ENCODE peak calls at places on chromosomes 7 and 10, in five cellular contexts. One of them, this sample, is unnamed.

GRCh38 chr10:5565205-5565545 is 40.4 kb downstream of the CALML3 start:
- DNase-seq in HepG2: no peak
- DNase-seq in K562: no peak
- DNase-seq in GM12878: no peak
- DNase-seq in H1: no peak
- DNase-seq in this sample: no peak

GRCh38 chr10:119274519-119275045 is 67.2 kb downstream of the GRK5 start:
- DNase-seq in HepG2: no peak
- DNase-seq in K562: no peak
- DNase-seq in GM12878: no peak
- DNase-seq in H1: no peak
- DNase-seq in this sample: no peak

GRCh38 chr7:25075459-25075858 is 49.6 kb downstream of the CYCS start:
- DNase-seq in H1: no peak
- DNase-seq in GM12878: no peak
- DNase-seq in HepG2: no peak
- DNase-seq in K562: peak
- DNase-seq in this sample: peak

GRCh38 chr7:138886501-138886917 is 88.5 kb upstream of the ATP6V0A4 start:
- DNase-seq in K562: peak
- DNase-seq in H1: no peak
- DNase-seq in GM12878: peak
- DNase-seq in HepG2: peak
- DNase-seq in this sample: peak

GRCh38 chr10:94403034-94403822 is 887 bp downstream of the TBC1D12 start:
- DNase-seq in GM12878: peak
- DNase-seq in K562: peak
- DNase-seq in H1: no peak
- DNase-seq in HepG2: peak
- DNase-seq in this sample: peak

GRCh38 chr7:143979359-143979758 is 20.8 kb upstream of the OR6B1 start:
- DNase-seq in GM12878: no peak
- DNase-seq in HepG2: peak
- DNase-seq in K562: no peak
- DNase-seq in H1: no peak
- DNase-seq in this sample: peak

GRCh38 chr7:45598697-45599520 is 24.7 kb downstream of the ADCY1 start:
- DNase-seq in GM12878: no peak
- DNase-seq in HepG2: no peak
- DNase-seq in K562: no peak
- DNase-seq in H1: no peak
- DNase-seq in this sample: no peak

GRCh38 chr10:90592903-90593302 is 264.9 kb downstream of the HTR7 start:
- DNase-seq in GM12878: peak
- DNase-seq in HepG2: peak
- DNase-seq in H1: peak
- DNase-seq in K562: no peak
- DNase-seq in this sample: peak

GRCh38 chr7:64997164-64997908 is 6.5 kb upstream of the ZNF117 start:
- DNase-seq in H1: no peak
- DNase-seq in HepG2: no peak
- DNase-seq in GM12878: no peak
- DNase-seq in K562: no peak
- DNase-seq in this sample: no peak

GRCh38 chr7:151694828-151695580 is 175.3 kb upstream of the RHEB start:
- DNase-seq in GM12878: no peak
- DNase-seq in HepG2: peak
- DNase-seq in K562: no peak
- DNase-seq in H1: no peak
- DNase-seq in this sample: no peak

GRCh38 chr10:118956253-118957140 is 73.0 kb upstream of the NANOS1 start:
- DNase-seq in K562: no peak
- DNase-seq in GM12878: no peak
- DNase-seq in HepG2: no peak
- DNase-seq in H1: no peak
- DNase-seq in this sample: no peak

GRCh38 chr7:93148135-93148534 is at the start of gene SAMD9L:
- DNase-seq in H1: no peak
- DNase-seq in K562: no peak
- DNase-seq in HepG2: no peak
- DNase-seq in GM12878: no peak
- DNase-seq in this sample: peak

GRCh38 chr10:43436291-43437140 is at the start of gene ZNF487:
- DNase-seq in GM12878: no peak
- DNase-seq in HepG2: peak
- DNase-seq in K562: peak
- DNase-seq in H1: peak
- DNase-seq in this sample: peak

GRCh38 chr10:110034596-110034995 is 26.8 kb downstream of the ADD3 start:
- DNase-seq in H1: no peak
- DNase-seq in HepG2: no peak
- DNase-seq in GM12878: no peak
- DNase-seq in K562: no peak
- DNase-seq in this sample: peak

GRCh38 chr10:12631787-12632562 is 282.6 kb downstream of the CAMK1D start:
- DNase-seq in GM12878: no peak
- DNase-seq in K562: no peak
- DNase-seq in H1: no peak
- DNase-seq in HepG2: peak
- DNase-seq in this sample: no peak

GRCh38 chr10:116106611-116107010 is 166.4 kb downstream of the GFRA1 start:
- DNase-seq in K562: no peak
- DNase-seq in GM12878: no peak
- DNase-seq in HepG2: no peak
- DNase-seq in H1: no peak
- DNase-seq in this sample: no peak

GRCh38 chr7:137753067-137753466 is 93.7 kb downstream of the DGKI start:
- DNase-seq in HepG2: no peak
- DNase-seq in GM12878: no peak
- DNase-seq in K562: no peak
- DNase-seq in H1: no peak
- DNase-seq in this sample: no peak

GRCh38 chr10:23914641-23915040 is 294.3 kb upstream of the KIAA1217 start:
- DNase-seq in K562: no peak
- DNase-seq in HepG2: no peak
- DNase-seq in H1: no peak
- DNase-seq in GM12878: no peak
- DNase-seq in this sample: no peak

DNA sequence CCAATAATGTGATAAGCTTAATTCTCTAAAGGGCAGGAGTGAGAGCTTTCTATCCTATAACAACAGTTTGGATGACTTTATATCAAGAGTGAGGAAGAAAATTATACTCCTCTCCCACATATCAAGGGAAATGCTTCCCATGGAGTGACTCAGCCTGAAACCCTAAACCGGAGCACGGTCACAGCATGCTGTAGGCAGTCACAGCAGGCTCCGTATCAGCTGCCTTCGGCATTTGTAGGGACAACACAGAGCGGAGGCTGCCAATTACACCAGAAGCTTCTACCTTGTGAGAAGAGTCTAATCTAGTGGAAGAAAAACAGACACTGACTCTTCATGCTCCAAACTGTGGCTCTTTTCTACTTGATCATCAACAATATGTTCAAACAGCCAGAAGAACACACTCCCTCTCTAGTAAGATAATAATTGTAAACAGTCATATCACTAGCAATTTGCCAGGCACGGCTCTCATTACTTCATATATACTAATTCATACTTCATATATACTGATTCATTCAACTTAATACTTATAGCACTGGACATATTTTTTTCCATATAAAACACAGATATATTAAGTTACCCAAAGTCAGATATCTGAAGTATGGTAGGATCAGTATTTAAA is 65.9 kb downstream of the DGKB start:
- DNase-seq in H1: peak
- DNase-seq in HepG2: no peak
- DNase-seq in K562: no peak
- DNase-seq in GM12878: no peak
- DNase-seq in this sample: peak
- TF ChIP-seq RAD21 in H1: no peak
- TF ChIP-seq RAD21 in HepG2: no peak
- TF ChIP-seq RAD21 in K562: no peak
- TF ChIP-seq RAD21 in GM12878: no peak
- TF ChIP-seq RAD21 in this sample: no peak

GRCh38 chr10:127872871-127873600 is 19.7 kb downstream of the CLRN3 start:
- DNase-seq in GM12878: no peak
- DNase-seq in K562: no peak
- DNase-seq in HepG2: peak
- DNase-seq in H1: no peak
- DNase-seq in this sample: no peak
- TF ChIP-seq USF2 in GM12878: no peak
- TF ChIP-seq USF2 in K562: no peak
- TF ChIP-seq USF2 in HepG2: no peak
- TF ChIP-seq USF2 in H1: no peak
- TF ChIP-seq USF2 in this sample: no peak

DNA sequence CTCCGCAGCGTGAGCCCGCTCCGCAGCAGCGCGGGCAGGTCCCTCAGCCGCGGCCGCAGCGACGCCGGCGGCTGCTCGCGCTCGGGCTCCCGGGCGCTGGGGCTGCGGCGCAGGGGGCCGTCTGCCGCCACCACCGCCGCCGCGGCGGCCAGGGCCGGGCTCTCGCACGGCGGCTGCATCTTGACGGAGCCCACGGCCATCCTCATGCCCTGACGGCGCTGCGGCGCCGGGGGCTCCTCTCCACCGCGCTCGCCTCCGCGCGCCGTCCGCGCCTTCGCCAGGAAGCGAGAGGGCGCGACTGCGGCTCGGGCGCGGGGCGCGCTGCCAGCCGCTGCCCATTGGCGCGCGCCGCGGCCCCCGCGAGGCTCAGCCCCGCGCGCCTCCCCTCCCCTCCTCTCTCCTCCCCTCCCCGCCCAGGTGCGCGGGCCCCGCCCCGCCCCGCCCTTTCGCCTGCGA is at the start of gene RAPGEF5:
- DNase-seq in GM12878: no peak
- DNase-seq in K562: no peak
- DNase-seq in H1: no peak
- DNase-seq in HepG2: no peak
- DNase-seq in this sample: no peak
- TF ChIP-seq RAD21 in GM12878: no peak
- TF ChIP-seq RAD21 in K562: no peak
- TF ChIP-seq RAD21 in H1: no peak
- TF ChIP-seq RAD21 in HepG2: peak
- TF ChIP-seq RAD21 in this sample: no peak

GRCh38 chr10:79248341-79248931 is 98.8 kb upstream of the PPIF start:
- DNase-seq in K562: no peak
- DNase-seq in HepG2: no peak
- DNase-seq in GM12878: no peak
- DNase-seq in H1: no peak
- DNase-seq in this sample: no peak
- TF ChIP-seq USF2 in K562: no peak
- TF ChIP-seq USF2 in HepG2: no peak
- TF ChIP-seq USF2 in GM12878: no peak
- TF ChIP-seq USF2 in H1: no peak
- TF ChIP-seq USF2 in this sample: no peak

DNA sequence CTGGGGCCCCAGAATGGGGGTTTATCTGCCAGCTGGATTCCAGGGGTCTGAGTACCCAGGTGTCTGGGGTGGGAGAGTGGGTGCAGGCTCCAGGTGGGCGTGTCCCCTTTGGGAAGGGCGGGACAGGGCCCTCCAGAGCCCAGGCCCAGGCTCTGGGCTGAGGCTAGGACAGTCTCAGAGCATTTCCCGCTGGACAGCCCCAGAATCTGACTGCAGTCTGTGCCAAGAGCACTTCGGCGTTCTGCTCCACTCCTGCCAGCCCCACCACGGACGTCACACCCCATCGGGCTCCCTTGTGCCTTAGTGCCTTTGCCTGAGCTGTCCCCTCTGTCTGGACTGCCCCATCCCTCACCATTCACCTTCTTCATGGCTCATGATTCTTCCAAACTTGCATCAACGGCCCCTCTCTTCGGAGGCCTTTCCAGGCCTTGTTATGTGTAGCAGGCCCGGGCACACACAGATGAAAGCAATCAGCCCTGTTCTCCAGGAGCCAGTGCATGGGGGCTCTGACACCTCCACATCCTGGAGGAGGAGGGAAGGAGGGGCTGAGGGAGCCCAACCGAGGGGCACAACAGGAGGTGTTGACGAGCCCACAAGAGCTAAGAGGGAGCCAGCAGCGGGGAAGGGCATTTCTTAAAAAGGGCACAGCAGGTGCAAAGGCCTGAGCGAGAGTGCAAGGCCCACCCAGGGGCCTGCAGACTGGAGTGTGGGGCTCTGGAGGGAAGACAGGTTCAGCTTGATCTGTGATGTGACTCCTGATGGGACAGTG is 41.6 kb downstream of the GTF2IRD1 start:
- DNase-seq in H1: no peak
- DNase-seq in GM12878: no peak
- DNase-seq in HepG2: no peak
- DNase-seq in K562: no peak
- DNase-seq in this sample: no peak
- TF ChIP-seq RAD21 in H1: no peak
- TF ChIP-seq RAD21 in GM12878: no peak
- TF ChIP-seq RAD21 in HepG2: no peak
- TF ChIP-seq RAD21 in K562: no peak
- TF ChIP-seq RAD21 in this sample: no peak

GRCh38 chr10:36301139-36301538 is 659.0 kb upstream of the FZD8 start:
- DNase-seq in GM12878: no peak
- DNase-seq in H1: no peak
- DNase-seq in K562: no peak
- DNase-seq in HepG2: no peak
- DNase-seq in this sample: no peak
- TF ChIP-seq USF2 in GM12878: no peak
- TF ChIP-seq USF2 in H1: no peak
- TF ChIP-seq USF2 in K562: no peak
- TF ChIP-seq USF2 in HepG2: no peak
- TF ChIP-seq USF2 in this sample: no peak

GRCh38 chr7:69907720-69908119 is 309.4 kb downstream of the AUTS2 start:
- DNase-seq in GM12878: no peak
- DNase-seq in H1: no peak
- DNase-seq in HepG2: no peak
- DNase-seq in K562: no peak
- DNase-seq in this sample: no peak
- TF ChIP-seq RAD21 in GM12878: no peak
- TF ChIP-seq RAD21 in H1: no peak
- TF ChIP-seq RAD21 in HepG2: no peak
- TF ChIP-seq RAD21 in K562: no peak
- TF ChIP-seq RAD21 in this sample: no peak